ENCODE peak calls at places on chromosome 2, in eight cellular contexts. One of them, this sample, is unnamed.

GRCh38 chr2:11933854-11934253 is 187.4 kb downstream of the LPIN1 start:
- DNase-seq in SW480: no peak
- DNase-seq in stimulated activated CD4-positive, alpha-beta T cell treated with anti-CD3 and anti-CD28 coated beads, TNF-alpha, amount 100 ng/mL, for 4 hours: no peak
- DNase-seq in RWPE1: no peak
- DNase-seq in activated CD4-positive, alpha-beta T cell treated with anti-CD3 and anti-CD28 coated beads, Interleukin-2, amount 50 U/mL, for 48 hours: no peak
- DNase-seq in GDM1: no peak
- DNase-seq in caudate nucleus: no peak
- DNase-seq in nephron progenitor cell: no peak
- DNase-seq in this sample: peak; percentile 15

GRCh38 chr2:221458588-221458987 is 113.5 kb downstream of the EPHA4 start:
- DNase-seq in GDM1: no peak
- DNase-seq in RWPE1: no peak
- DNase-seq in activated CD4-positive, alpha-beta T cell treated with anti-CD3 and anti-CD28 coated beads, Interleukin-2, amount 50 U/mL, for 48 hours: no peak
- DNase-seq in stimulated activated CD4-positive, alpha-beta T cell treated with anti-CD3 and anti-CD28 coated beads, TNF-alpha, amount 100 ng/mL, for 4 hours: no peak
- DNase-seq in nephron progenitor cell: no peak
- DNase-seq in caudate nucleus: no peak
- DNase-seq in SW480: no peak
- DNase-seq in this sample: no peak

GRCh38 chr2:61721382-61721781 is 132.5 kb downstream of the FAM161A start:
- DNase-seq in SW480: no peak
- DNase-seq in GDM1: no peak
- DNase-seq in activated CD4-positive, alpha-beta T cell treated with anti-CD3 and anti-CD28 coated beads, Interleukin-2, amount 50 U/mL, for 48 hours: no peak
- DNase-seq in nephron progenitor cell: no peak
- DNase-seq in RWPE1: no peak
- DNase-seq in caudate nucleus: no peak
- DNase-seq in stimulated activated CD4-positive, alpha-beta T cell treated with anti-CD3 and anti-CD28 coated beads, TNF-alpha, amount 100 ng/mL, for 4 hours: no peak
- DNase-seq in this sample: no peak

GRCh38 chr2:15916336-15916735 is 24.0 kb upstream of the MYCN start:
- DNase-seq in activated CD4-positive, alpha-beta T cell treated with anti-CD3 and anti-CD28 coated beads, Interleukin-2, amount 50 U/mL, for 48 hours: no peak
- DNase-seq in SW480: no peak
- DNase-seq in RWPE1: no peak
- DNase-seq in GDM1: no peak
- DNase-seq in caudate nucleus: no peak
- DNase-seq in stimulated activated CD4-positive, alpha-beta T cell treated with anti-CD3 and anti-CD28 coated beads, TNF-alpha, amount 100 ng/mL, for 4 hours: no peak
- DNase-seq in nephron progenitor cell: no peak
- DNase-seq in this sample: no peak

GRCh38 chr2:101124684-101125366 is 26.4 kb downstream of the TBC1D8 start:
- DNase-seq in nephron progenitor cell: no peak
- DNase-seq in RWPE1: peak; percentile 97
- DNase-seq in stimulated activated CD4-positive, alpha-beta T cell treated with anti-CD3 and anti-CD28 coated beads, TNF-alpha, amount 100 ng/mL, for 4 hours: no peak
- DNase-seq in activated CD4-positive, alpha-beta T cell treated with anti-CD3 and anti-CD28 coated beads, Interleukin-2, amount 50 U/mL, for 48 hours: no peak
- DNase-seq in GDM1: no peak
- DNase-seq in SW480: peak; percentile 89
- DNase-seq in caudate nucleus: no peak
- DNase-seq in this sample: no peak

GRCh38 chr2:228102949-228103348 is 78.5 kb downstream of the SPHKAP start:
- DNase-seq in activated CD4-positive, alpha-beta T cell treated with anti-CD3 and anti-CD28 coated beads, Interleukin-2, amount 50 U/mL, for 48 hours: no peak
- DNase-seq in SW480: no peak
- DNase-seq in nephron progenitor cell: no peak
- DNase-seq in RWPE1: no peak
- DNase-seq in stimulated activated CD4-positive, alpha-beta T cell treated with anti-CD3 and anti-CD28 coated beads, TNF-alpha, amount 100 ng/mL, for 4 hours: no peak
- DNase-seq in caudate nucleus: no peak
- DNase-seq in GDM1: no peak
- DNase-seq in this sample: no peak

GRCh38 chr2:146147448-146148012 is 1627.6 kb upstream of the ZEB2 start:
- DNase-seq in nephron progenitor cell: no peak
- DNase-seq in SW480: no peak
- DNase-seq in caudate nucleus: no peak
- DNase-seq in GDM1: no peak
- DNase-seq in activated CD4-positive, alpha-beta T cell treated with anti-CD3 and anti-CD28 coated beads, Interleukin-2, amount 50 U/mL, for 48 hours: no peak
- DNase-seq in stimulated activated CD4-positive, alpha-beta T cell treated with anti-CD3 and anti-CD28 coated beads, TNF-alpha, amount 100 ng/mL, for 4 hours: no peak
- DNase-seq in RWPE1: no peak
- DNase-seq in this sample: no peak

GRCh38 chr2:209579236-209579749 is 155.4 kb downstream of the MAP2 start:
- DNase-seq in SW480: no peak
- DNase-seq in activated CD4-positive, alpha-beta T cell treated with anti-CD3 and anti-CD28 coated beads, Interleukin-2, amount 50 U/mL, for 48 hours: no peak
- DNase-seq in RWPE1: no peak
- DNase-seq in stimulated activated CD4-positive, alpha-beta T cell treated with anti-CD3 and anti-CD28 coated beads, TNF-alpha, amount 100 ng/mL, for 4 hours: no peak
- DNase-seq in GDM1: peak; percentile 7
- DNase-seq in caudate nucleus: peak; percentile 4
- DNase-seq in nephron progenitor cell: peak; percentile 35
- DNase-seq in this sample: no peak

GRCh38 chr2:3405876-3406275 is 26.4 kb downstream of the TRAPPC12 start:
- DNase-seq in caudate nucleus: no peak
- DNase-seq in GDM1: no peak
- DNase-seq in RWPE1: no peak
- DNase-seq in SW480: no peak
- DNase-seq in stimulated activated CD4-positive, alpha-beta T cell treated with anti-CD3 and anti-CD28 coated beads, TNF-alpha, amount 100 ng/mL, for 4 hours: no peak
- DNase-seq in nephron progenitor cell: no peak
- DNase-seq in activated CD4-positive, alpha-beta T cell treated with anti-CD3 and anti-CD28 coated beads, Interleukin-2, amount 50 U/mL, for 48 hours: no peak
- DNase-seq in this sample: no peak

GRCh38 chr2:135974036-135974435 is 11.4 kb downstream of the DARS1 start:
- DNase-seq in GDM1: no peak
- DNase-seq in nephron progenitor cell: no peak
- DNase-seq in caudate nucleus: no peak
- DNase-seq in stimulated activated CD4-positive, alpha-beta T cell treated with anti-CD3 and anti-CD28 coated beads, TNF-alpha, amount 100 ng/mL, for 4 hours: no peak
- DNase-seq in activated CD4-positive, alpha-beta T cell treated with anti-CD3 and anti-CD28 coated beads, Interleukin-2, amount 50 U/mL, for 48 hours: no peak
- DNase-seq in SW480: no peak
- DNase-seq in RWPE1: no peak
- DNase-seq in this sample: no peak

GRCh38 chr2:58920001-58920400 is 678.9 kb upstream of the FANCL start:
- DNase-seq in RWPE1: no peak
- DNase-seq in SW480: no peak
- DNase-seq in activated CD4-positive, alpha-beta T cell treated with anti-CD3 and anti-CD28 coated beads, Interleukin-2, amount 50 U/mL, for 48 hours: no peak
- DNase-seq in stimulated activated CD4-positive, alpha-beta T cell treated with anti-CD3 and anti-CD28 coated beads, TNF-alpha, amount 100 ng/mL, for 4 hours: no peak
- DNase-seq in nephron progenitor cell: no peak
- DNase-seq in GDM1: no peak
- DNase-seq in caudate nucleus: no peak
- DNase-seq in this sample: no peak

GRCh38 chr2:233419626-233420431 is 65.5 kb downstream of the DGKD start:
- DNase-seq in stimulated activated CD4-positive, alpha-beta T cell treated with anti-CD3 and anti-CD28 coated beads, TNF-alpha, amount 100 ng/mL, for 4 hours: no peak
- DNase-seq in nephron progenitor cell: no peak
- DNase-seq in GDM1: no peak
- DNase-seq in RWPE1: no peak
- DNase-seq in caudate nucleus: no peak
- DNase-seq in activated CD4-positive, alpha-beta T cell treated with anti-CD3 and anti-CD28 coated beads, Interleukin-2, amount 50 U/mL, for 48 hours: peak; percentile 56
- DNase-seq in SW480: no peak
- DNase-seq in this sample: peak; percentile 17

GRCh38 chr2:73838889-73839539 is 10.3 kb downstream of the STAMBP start:
- DNase-seq in GDM1: no peak
- DNase-seq in activated CD4-positive, alpha-beta T cell treated with anti-CD3 and anti-CD28 coated beads, Interleukin-2, amount 50 U/mL, for 48 hours: no peak
- DNase-seq in RWPE1: no peak
- DNase-seq in nephron progenitor cell: no peak
- DNase-seq in caudate nucleus: no peak
- DNase-seq in stimulated activated CD4-positive, alpha-beta T cell treated with anti-CD3 and anti-CD28 coated beads, TNF-alpha, amount 100 ng/mL, for 4 hours: no peak
- DNase-seq in SW480: no peak
- DNase-seq in this sample: no peak

GRCh38 chr2:120013569-120014223 is 819 bp downstream of the EPB41L5 start:
- DNase-seq in nephron progenitor cell: peak; percentile 50
- DNase-seq in stimulated activated CD4-positive, alpha-beta T cell treated with anti-CD3 and anti-CD28 coated beads, TNF-alpha, amount 100 ng/mL, for 4 hours: no peak
- DNase-seq in RWPE1: peak; percentile 43
- DNase-seq in SW480: peak; percentile 69
- DNase-seq in caudate nucleus: peak; percentile 10
- DNase-seq in GDM1: no peak
- DNase-seq in activated CD4-positive, alpha-beta T cell treated with anti-CD3 and anti-CD28 coated beads, Interleukin-2, amount 50 U/mL, for 48 hours: no peak
- DNase-seq in this sample: peak; percentile 20

GRCh38 chr2:147989809-147990403 is 30.6 kb downstream of the ORC4 start:
- DNase-seq in SW480: peak; percentile 36
- DNase-seq in activated CD4-positive, alpha-beta T cell treated with anti-CD3 and anti-CD28 coated beads, Interleukin-2, amount 50 U/mL, for 48 hours: no peak
- DNase-seq in caudate nucleus: no peak
- DNase-seq in stimulated activated CD4-positive, alpha-beta T cell treated with anti-CD3 and anti-CD28 coated beads, TNF-alpha, amount 100 ng/mL, for 4 hours: no peak
- DNase-seq in nephron progenitor cell: no peak
- DNase-seq in RWPE1: peak; percentile 67
- DNase-seq in GDM1: no peak
- DNase-seq in this sample: peak; percentile 77

GRCh38 chr2:140624188-140624587 is 1506.6 kb downstream of the LRP1B start:
- DNase-seq in nephron progenitor cell: no peak
- DNase-seq in stimulated activated CD4-positive, alpha-beta T cell treated with anti-CD3 and anti-CD28 coated beads, TNF-alpha, amount 100 ng/mL, for 4 hours: no peak
- DNase-seq in activated CD4-positive, alpha-beta T cell treated with anti-CD3 and anti-CD28 coated beads, Interleukin-2, amount 50 U/mL, for 48 hours: no peak
- DNase-seq in RWPE1: no peak
- DNase-seq in SW480: no peak
- DNase-seq in caudate nucleus: no peak
- DNase-seq in GDM1: no peak
- DNase-seq in this sample: no peak

GRCh38 chr2:168801961-168802824 is at the start of gene NOSTRIN:
- DNase-seq in caudate nucleus: no peak
- DNase-seq in SW480: peak; percentile 55
- DNase-seq in activated CD4-positive, alpha-beta T cell treated with anti-CD3 and anti-CD28 coated beads, Interleukin-2, amount 50 U/mL, for 48 hours: no peak
- DNase-seq in GDM1: no peak
- DNase-seq in RWPE1: no peak
- DNase-seq in stimulated activated CD4-positive, alpha-beta T cell treated with anti-CD3 and anti-CD28 coated beads, TNF-alpha, amount 100 ng/mL, for 4 hours: no peak
- DNase-seq in nephron progenitor cell: no peak
- DNase-seq in this sample: no peak

GRCh38 chr2:236180831-236181453 is 12.8 kb upstream of the GBX2 start:
- DNase-seq in stimulated activated CD4-positive, alpha-beta T cell treated with anti-CD3 and anti-CD28 coated beads, TNF-alpha, amount 100 ng/mL, for 4 hours: no peak
- DNase-seq in nephron progenitor cell: peak; percentile 83
- DNase-seq in GDM1: no peak
- DNase-seq in SW480: peak; percentile 56
- DNase-seq in RWPE1: peak; percentile 75
- DNase-seq in activated CD4-positive, alpha-beta T cell treated with anti-CD3 and anti-CD28 coated beads, Interleukin-2, amount 50 U/mL, for 48 hours: peak; percentile 58
- DNase-seq in caudate nucleus: no peak
- DNase-seq in this sample: peak; percentile 49

GRCh38 chr2:27069961-27070618 is 1.4 kb downstream of the OST4 start:
- DNase-seq in caudate nucleus: no peak
- DNase-seq in RWPE1: no peak
- DNase-seq in nephron progenitor cell: no peak
- DNase-seq in stimulated activated CD4-positive, alpha-beta T cell treated with anti-CD3 and anti-CD28 coated beads, TNF-alpha, amount 100 ng/mL, for 4 hours: no peak
- DNase-seq in GDM1: no peak
- DNase-seq in activated CD4-positive, alpha-beta T cell treated with anti-CD3 and anti-CD28 coated beads, Interleukin-2, amount 50 U/mL, for 48 hours: no peak
- DNase-seq in SW480: no peak
- DNase-seq in this sample: no peak

GRCh38 chr2:105455488-105455991 is 56.7 kb upstream of the FHL2 start:
- DNase-seq in stimulated activated CD4-positive, alpha-beta T cell treated with anti-CD3 and anti-CD28 coated beads, TNF-alpha, amount 100 ng/mL, for 4 hours: no peak
- DNase-seq in GDM1: no peak
- DNase-seq in SW480: peak; percentile 99
- DNase-seq in caudate nucleus: no peak
- DNase-seq in nephron progenitor cell: no peak
- DNase-seq in RWPE1: peak; percentile 96
- DNase-seq in activated CD4-positive, alpha-beta T cell treated with anti-CD3 and anti-CD28 coated beads, Interleukin-2, amount 50 U/mL, for 48 hours: no peak
- DNase-seq in this sample: peak; percentile 5

GRCh38 chr2:96795076-96795475 is 21.0 kb upstream of the CNNM3 start:
- DNase-seq in nephron progenitor cell: no peak
- DNase-seq in stimulated activated CD4-positive, alpha-beta T cell treated with anti-CD3 and anti-CD28 coated beads, TNF-alpha, amount 100 ng/mL, for 4 hours: no peak
- DNase-seq in RWPE1: no peak
- DNase-seq in activated CD4-positive, alpha-beta T cell treated with anti-CD3 and anti-CD28 coated beads, Interleukin-2, amount 50 U/mL, for 48 hours: no peak
- DNase-seq in caudate nucleus: no peak
- DNase-seq in GDM1: no peak
- DNase-seq in SW480: no peak
- DNase-seq in this sample: no peak

GRCh38 chr2:158094487-158095092 is 7.1 kb upstream of the UPP2 start:
- DNase-seq in GDM1: no peak
- DNase-seq in stimulated activated CD4-positive, alpha-beta T cell treated with anti-CD3 and anti-CD28 coated beads, TNF-alpha, amount 100 ng/mL, for 4 hours: no peak
- DNase-seq in nephron progenitor cell: no peak
- DNase-seq in activated CD4-positive, alpha-beta T cell treated with anti-CD3 and anti-CD28 coated beads, Interleukin-2, amount 50 U/mL, for 48 hours: no peak
- DNase-seq in caudate nucleus: no peak
- DNase-seq in RWPE1: no peak
- DNase-seq in SW480: no peak
- DNase-seq in this sample: no peak

GRCh38 chr2:99880148-99880983 is 262.0 kb downstream of the AFF3 start:
- DNase-seq in nephron progenitor cell: no peak
- DNase-seq in RWPE1: peak; percentile 80
- DNase-seq in SW480: no peak
- DNase-seq in GDM1: no peak
- DNase-seq in caudate nucleus: no peak
- DNase-seq in stimulated activated CD4-positive, alpha-beta T cell treated with anti-CD3 and anti-CD28 coated beads, TNF-alpha, amount 100 ng/mL, for 4 hours: no peak
- DNase-seq in activated CD4-positive, alpha-beta T cell treated with anti-CD3 and anti-CD28 coated beads, Interleukin-2, amount 50 U/mL, for 48 hours: no peak
- DNase-seq in this sample: no peak

This sample was measured in NAMALWA.